ENCODE peak calls at places on chromosomes 11 and 22, in four cellular contexts. One of them, this sample, is unnamed. For H3K4me1, the result is how much of the 10 kb centered on the place peaks cover.

GRCh38 chr22:27885977-27886842 is 32.8 kb downstream of the PITPNB start:
- DNase-seq in esophagus muscularis mucosa: no peak
- DNase-seq in hepatocyte: peak
- DNase-seq in endothelial cell of umbilical vein: peak
- DNase-seq in this sample: peak

GRCh38 chr11:38476808-38477565 is 1879.0 kb upstream of the RAG2 start:
- DNase-seq in esophagus muscularis mucosa: no peak
- DNase-seq in hepatocyte: no peak
- DNase-seq in endothelial cell of umbilical vein: no peak
- DNase-seq in this sample: no peak

GRCh38 chr11:108592591-108593213 is 866 bp downstream of the EXPH5 start:
- DNase-seq in esophagus muscularis mucosa: no peak
- DNase-seq in hepatocyte: peak
- DNase-seq in endothelial cell of umbilical vein: no peak
- DNase-seq in this sample: no peak

GRCh38 chr11:33773399-33774355 is 643 bp downstream of the FBXO3 start:
- DNase-seq in esophagus muscularis mucosa: no peak
- DNase-seq in hepatocyte: peak
- DNase-seq in endothelial cell of umbilical vein: peak
- DNase-seq in this sample: no peak

GRCh38 chr22:19122752-19123492 is 710 bp upstream of the DGCR2 start:
- DNase-seq in esophagus muscularis mucosa: no peak
- DNase-seq in hepatocyte: peak
- DNase-seq in endothelial cell of umbilical vein: no peak
- DNase-seq in this sample: no peak

GRCh38 chr11:130937051-130937450 is 20.8 kb upstream of the SNX19 start:
- DNase-seq in esophagus muscularis mucosa: no peak
- DNase-seq in hepatocyte: no peak
- DNase-seq in endothelial cell of umbilical vein: no peak
- DNase-seq in this sample: no peak

GRCh38 chr11:2930705-2931415 is 1.6 kb upstream of the PHLDA2 start:
- DNase-seq in esophagus muscularis mucosa: no peak
- DNase-seq in hepatocyte: peak
- DNase-seq in endothelial cell of umbilical vein: peak
- DNase-seq in this sample: no peak

GRCh38 chr22:19802001-19802880 is 41.7 kb downstream of the TBX1 start:
- DNase-seq in esophagus muscularis mucosa: no peak
- DNase-seq in hepatocyte: peak
- DNase-seq in endothelial cell of umbilical vein: no peak
- DNase-seq in this sample: no peak

GRCh38 chr11:93517611-93518010 is 25.6 kb downstream of the SMCO4 start:
- DNase-seq in esophagus muscularis mucosa: no peak
- DNase-seq in hepatocyte: no peak
- DNase-seq in endothelial cell of umbilical vein: no peak
- DNase-seq in this sample: no peak

GRCh38 chr11:16814410-16815046 is 76.1 kb downstream of the C11orf58 start:
- DNase-seq in esophagus muscularis mucosa: no peak
- DNase-seq in hepatocyte: no peak
- DNase-seq in endothelial cell of umbilical vein: no peak
- DNase-seq in this sample: no peak

GRCh38 chr11:111329306-111330204 is 31.2 kb downstream of the POU2AF3 start:
- DNase-seq in esophagus muscularis mucosa: no peak
- DNase-seq in hepatocyte: no peak
- DNase-seq in endothelial cell of umbilical vein: no peak
- DNase-seq in this sample: no peak

GRCh38 chr22:42365942-42366660 is 66.1 kb downstream of the NFAM1 start:
- DNase-seq in esophagus muscularis mucosa: no peak
- DNase-seq in hepatocyte: no peak
- DNase-seq in endothelial cell of umbilical vein: no peak
- DNase-seq in this sample: peak

GRCh38 chr22:42366815-42367581 is 65.2 kb downstream of the NFAM1 start:
- DNase-seq in esophagus muscularis mucosa: no peak
- DNase-seq in hepatocyte: no peak
- DNase-seq in endothelial cell of umbilical vein: no peak
- DNase-seq in this sample: no peak

GRCh38 chr22:42368379-42369249 is 63.6 kb downstream of the NFAM1 start:
- DNase-seq in esophagus muscularis mucosa: no peak
- DNase-seq in hepatocyte: peak
- DNase-seq in endothelial cell of umbilical vein: no peak
- DNase-seq in this sample: no peak

GRCh38 chr22:42369250-42370041 is 62.8 kb downstream of the NFAM1 start:
- DNase-seq in esophagus muscularis mucosa: peak
- DNase-seq in hepatocyte: peak
- DNase-seq in endothelial cell of umbilical vein: peak
- DNase-seq in this sample: peak

GRCh38 chr22:42367980-42368378 is 64.2 kb downstream of the NFAM1 start:
- DNase-seq in esophagus muscularis mucosa: no peak
- DNase-seq in hepatocyte: no peak
- DNase-seq in endothelial cell of umbilical vein: no peak
- DNase-seq in this sample: no peak
- H3K4me3 ChIP-seq in esophagus muscularis mucosa: peak
- H3K4me3 ChIP-seq in hepatocyte: peak
- H3K4me3 ChIP-seq in endothelial cell of umbilical vein: no peak
- H3K4me3 ChIP-seq in this sample: peak

GRCh38 chr11:44443836-44444769 is 121.4 kb upstream of the CD82 start:
- DNase-seq in esophagus muscularis mucosa: no peak
- DNase-seq in hepatocyte: no peak
- DNase-seq in endothelial cell of umbilical vein: no peak
- DNase-seq in this sample: no peak

GRCh38 chr11:44446996-44447771 is 118.3 kb upstream of the CD82 start:
- DNase-seq in esophagus muscularis mucosa: no peak
- DNase-seq in hepatocyte: no peak
- DNase-seq in endothelial cell of umbilical vein: no peak
- DNase-seq in this sample: no peak

GRCh38 chr11:44445500-44446340 is 119.7 kb upstream of the CD82 start:
- DNase-seq in esophagus muscularis mucosa: no peak
- DNase-seq in hepatocyte: no peak
- DNase-seq in endothelial cell of umbilical vein: no peak
- DNase-seq in this sample: no peak

GRCh38 chr11:44444770-44445321 is 120.6 kb upstream of the CD82 start:
- DNase-seq in esophagus muscularis mucosa: no peak
- DNase-seq in hepatocyte: no peak
- DNase-seq in endothelial cell of umbilical vein: no peak
- DNase-seq in this sample: no peak

GRCh38 chr11:44446341-44446712 is 119.1 kb upstream of the CD82 start:
- DNase-seq in esophagus muscularis mucosa: no peak
- DNase-seq in hepatocyte: no peak
- DNase-seq in endothelial cell of umbilical vein: no peak
- DNase-seq in this sample: no peak
- H3K4me1 ChIP-seq in esophagus muscularis mucosa: under half
- H3K4me1 ChIP-seq in hepatocyte: under half
- H3K4me1 ChIP-seq in endothelial cell of umbilical vein: under half
- H3K4me1 ChIP-seq in this sample: under half

GRCh38 chr11:100683107-100683506 is 4.0 kb upstream of the ARHGAP42 start:
- DNase-seq in esophagus muscularis mucosa: no peak
- DNase-seq in hepatocyte: no peak
- DNase-seq in endothelial cell of umbilical vein: no peak
- DNase-seq in this sample: no peak

GRCh38 chr11:100680070-100680469 is 7.0 kb upstream of the ARHGAP42 start:
- DNase-seq in esophagus muscularis mucosa: no peak
- DNase-seq in hepatocyte: no peak
- DNase-seq in endothelial cell of umbilical vein: no peak
- DNase-seq in this sample: no peak

GRCh38 chr11:100684101-100685065 is 2.7 kb upstream of the ARHGAP42 start:
- DNase-seq in esophagus muscularis mucosa: no peak
- DNase-seq in hepatocyte: no peak
- DNase-seq in endothelial cell of umbilical vein: no peak
- DNase-seq in this sample: no peak

GRCh38 chr11:100681064-100681502 is 6.0 kb upstream of the ARHGAP42 start:
- DNase-seq in esophagus muscularis mucosa: no peak
- DNase-seq in hepatocyte: peak
- DNase-seq in endothelial cell of umbilical vein: no peak
- DNase-seq in this sample: peak

DNA sequence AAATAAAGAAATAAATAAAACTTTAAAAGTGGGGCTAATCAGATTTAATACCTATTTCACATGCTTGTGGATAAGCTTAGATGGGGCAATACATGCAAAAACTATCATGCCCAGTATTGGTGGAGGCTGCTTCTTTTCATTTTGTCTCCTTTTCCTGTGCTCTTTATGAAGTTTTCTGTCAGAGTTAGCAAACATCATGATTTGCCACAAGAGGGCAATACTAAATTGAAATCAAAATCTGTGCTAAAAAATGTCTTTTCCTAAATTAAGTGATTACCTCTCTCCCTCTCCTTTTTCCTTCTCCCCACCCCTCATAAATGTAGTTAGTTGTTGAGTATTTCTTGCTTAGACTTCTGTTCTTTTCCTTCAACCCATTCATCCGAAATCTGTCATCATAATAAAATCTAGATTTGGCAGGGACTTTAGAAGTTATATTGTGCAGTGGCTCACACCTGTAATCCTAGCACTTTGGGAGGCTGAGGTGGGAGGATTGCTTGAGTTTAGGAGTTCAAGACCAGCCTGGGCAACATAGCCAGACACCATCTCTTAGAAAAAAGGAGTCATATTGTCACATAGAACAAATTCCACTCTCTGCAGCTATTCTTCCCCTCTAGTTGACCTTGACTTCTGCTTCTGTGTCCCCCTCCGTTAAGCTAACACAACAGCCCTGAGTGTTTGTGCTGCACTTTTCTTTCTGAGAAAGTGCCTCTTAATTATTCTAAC is 4.7 kb upstream of the ARHGAP42 start:
- DNase-seq in esophagus muscularis mucosa: no peak
- DNase-seq in hepatocyte: peak
- DNase-seq in endothelial cell of umbilical vein: peak
- DNase-seq in this sample: no peak
- TF ChIP-seq CTCF in esophagus muscularis mucosa: peak
- TF ChIP-seq CTCF in hepatocyte: peak
- TF ChIP-seq CTCF in endothelial cell of umbilical vein: peak
- TF ChIP-seq CTCF in this sample: peak

DNA sequence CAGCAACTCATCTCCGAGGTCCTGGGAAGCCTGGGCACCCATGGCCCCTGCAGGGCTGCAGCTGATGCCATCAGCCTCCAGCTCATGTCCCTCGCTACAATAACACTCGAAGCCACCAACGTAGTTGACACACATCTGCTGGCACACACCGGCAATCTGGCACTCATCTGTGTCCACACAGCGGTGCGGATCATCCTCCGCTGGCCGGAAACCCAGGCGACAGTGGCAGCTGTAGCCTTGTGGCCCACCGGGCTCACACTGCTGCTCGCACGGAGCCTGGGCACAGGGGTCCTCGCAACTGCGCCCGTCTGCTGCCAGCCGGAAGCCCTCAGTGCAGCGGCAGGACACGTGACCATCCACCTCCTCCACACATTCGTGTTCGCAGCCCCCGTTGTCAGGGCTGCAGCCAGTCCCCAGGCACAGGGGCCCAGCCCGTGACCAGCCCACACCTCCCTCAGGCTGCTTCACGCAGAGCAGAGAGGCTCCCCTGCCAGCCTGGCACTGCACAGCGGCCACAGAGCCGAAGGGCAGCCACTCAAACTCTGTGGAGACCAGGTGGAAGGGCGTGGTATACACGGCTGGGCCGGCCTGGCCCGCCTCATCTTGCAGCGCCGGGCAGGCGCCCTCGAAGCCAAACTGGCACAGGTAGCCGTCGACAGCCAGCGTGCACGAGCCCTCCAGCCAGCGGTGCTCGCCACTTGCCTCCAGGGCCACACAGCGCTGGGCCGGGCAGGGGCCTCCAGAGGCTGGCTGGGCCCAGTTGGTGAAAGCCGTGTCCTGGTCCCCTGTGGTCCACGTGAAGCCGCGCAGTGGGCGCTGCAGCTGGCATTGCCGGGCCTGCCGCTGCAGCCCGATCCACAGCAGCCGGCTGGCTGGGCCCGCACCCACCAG is 678 bp downstream of the CD248 start:
- DNase-seq in esophagus muscularis mucosa: no peak
- DNase-seq in hepatocyte: no peak
- DNase-seq in endothelial cell of umbilical vein: no peak
- DNase-seq in this sample: no peak
- H3K4me3 ChIP-seq in esophagus muscularis mucosa: peak
- H3K4me3 ChIP-seq in hepatocyte: peak
- H3K4me3 ChIP-seq in endothelial cell of umbilical vein: no peak
- H3K4me3 ChIP-seq in this sample: peak

GRCh38 chr11:75637998-75638397 is 30.8 kb downstream of the MAP6 start:
- DNase-seq in esophagus muscularis mucosa: no peak
- DNase-seq in hepatocyte: no peak
- DNase-seq in endothelial cell of umbilical vein: no peak
- DNase-seq in this sample: no peak

GRCh38 chr11:75639752-75640151 is 29.1 kb downstream of the MAP6 start:
- DNase-seq in esophagus muscularis mucosa: peak
- DNase-seq in hepatocyte: peak
- DNase-seq in endothelial cell of umbilical vein: peak
- DNase-seq in this sample: peak

GRCh38 chr11:75644370-75644769 is 24.5 kb downstream of the MAP6 start:
- DNase-seq in esophagus muscularis mucosa: no peak
- DNase-seq in hepatocyte: no peak
- DNase-seq in endothelial cell of umbilical vein: no peak
- DNase-seq in this sample: no peak

DNA sequence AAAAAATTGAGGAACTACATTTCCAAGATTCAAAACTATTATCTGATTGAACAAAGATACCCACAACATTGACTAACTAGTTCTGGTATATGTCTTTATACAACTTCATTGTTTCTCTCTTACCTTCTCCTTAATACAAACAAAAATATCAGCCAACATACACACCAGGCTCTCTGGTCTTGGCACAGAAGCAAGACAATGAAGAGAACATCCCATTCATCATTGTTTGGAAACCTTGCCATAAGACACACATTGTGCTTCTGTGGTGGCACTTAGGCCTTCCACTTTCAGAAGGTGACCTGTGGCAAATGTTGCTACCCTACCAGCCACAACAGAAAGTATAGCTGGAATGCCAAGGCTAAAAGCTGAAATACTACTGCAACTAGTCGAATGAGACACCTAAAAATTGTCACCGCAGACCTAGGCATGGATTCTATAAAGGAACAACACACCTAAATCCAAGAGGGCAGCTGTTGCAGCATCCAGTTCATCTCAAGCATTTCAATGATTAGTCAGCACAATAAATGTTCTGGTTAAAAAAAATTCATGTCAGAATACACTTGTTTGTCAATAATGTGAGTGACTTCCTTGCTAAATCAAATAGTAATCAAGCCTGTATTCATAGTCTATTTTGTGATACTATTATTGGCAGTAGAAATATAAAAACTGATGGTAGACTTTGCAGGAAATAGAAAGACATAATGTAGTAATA is 26.3 kb downstream of the MAP6 start:
- DNase-seq in esophagus muscularis mucosa: no peak
- DNase-seq in hepatocyte: no peak
- DNase-seq in endothelial cell of umbilical vein: no peak
- DNase-seq in this sample: no peak
- H3K4me1 ChIP-seq in esophagus muscularis mucosa: under half
- H3K4me1 ChIP-seq in hepatocyte: under half
- H3K4me1 ChIP-seq in endothelial cell of umbilical vein: under half
- H3K4me1 ChIP-seq in this sample: under half

This sample was measured in tibial nerve.